ENCODE peak calls at places on chromosomes 16 and 17, in six cellular contexts. Z is Daoy; L is T-helper 2 cell; O is iPS-NIHi11; E is IMR-90; P is activated CD4-positive, alpha-beta T cell treated with anti-CD3 and anti-CD28 coated beads, Interleukin-2, amount 10 ng/mL, durations not matched to agents 7 days and 5 days. C is an unnamed sample.

GRCh38 chr16:85386467-85387170 is 226.5 kb upstream of the GSE1 start:
- DNase-seq in Z (no peak), L (no peak), O (no peak), E (no peak), P (no peak), C (no peak)

GRCh38 chr16:75943705-75944514 is 217.6 kb upstream of the CPHXL start:
- DNase-seq in Z (no peak), L (no peak), O (no peak), E (no peak), P (no peak), C (no peak)

GRCh38 chr17:41544935-41545334 is 16.8 kb upstream of the KRT19 start:
- DNase-seq in Z (no peak), L (no peak), O (no peak), E (no peak), P (no peak), C (no peak)

GRCh38 chr17:80568246-80568645 is 23.6 kb downstream of the RPTOR start:
- DNase-seq in Z (no peak), L (no peak), O (no peak), E (no peak), P (no peak), C (no peak)

GRCh38 chr16:967546-968295 is 3.1 kb downstream of the LMF1 start:
- DNase-seq in Z (no peak), L (no peak), O (no peak), E (no peak), P (no peak), C (no peak)

GRCh38 chr17:14373587-14374259 is 72.8 kb downstream of the HS3ST3B1 start:
- DNase-seq in Z (peak), L (no peak), O (no peak), E (peak), P (no peak), C (no peak)

GRCh38 chr16:81473561-81473960 is 29.0 kb downstream of the CMIP start:
- DNase-seq in Z (no peak), L (no peak), O (no peak), E (peak), P (no peak), C (no peak)

GRCh38 chr16:3106205-3106928 is 6.0 kb upstream of the ZNF205 start:
- DNase-seq in Z (peak), L (peak), O (peak), E (peak), P (peak), C (no peak)

GRCh38 chr16:72419638-72420037 is 247.7 kb upstream of the PMFBP1 start:
- DNase-seq in Z (no peak), L (no peak), O (no peak), E (no peak), P (no peak), C (no peak)

GRCh38 chr17:17180741-17181525 is 25.2 kb downstream of the PLD6 start:
- DNase-seq in Z (no peak), L (no peak), O (no peak), E (no peak), P (no peak), C (no peak)

GRCh38 chr16:56294599-56294998 is 103.3 kb downstream of the GNAO1 start:
- DNase-seq in Z (peak), L (no peak), O (no peak), E (peak), P (no peak), C (no peak)

GRCh38 chr17:15655162-15655561 is 28.9 kb downstream of the TRIM16 start:
- DNase-seq in Z (no peak), L (no peak), O (no peak), E (no peak), P (no peak), C (no peak)

GRCh38 chr17:19726615-19727376 is 10.4 kb upstream of the SLC47A2 start:
- DNase-seq in Z (no peak), L (no peak), O (no peak), E (no peak), P (no peak), C (no peak)

GRCh38 chr17:27346228-27346899 is 52.5 kb downstream of the WSB1 start:
- DNase-seq in Z (no peak), L (no peak), O (no peak), E (no peak), P (no peak), C (no peak)

GRCh38 chr17:8125196-8125946 is 1.5 kb upstream of the HES7 start:
- DNase-seq in Z (peak), L (peak), O (peak), E (peak), P (peak), C (no peak)

GRCh38 chr17:17408236-17408794 is 68.5 kb upstream of the MED9 start:
- DNase-seq in Z (no peak), L (no peak), O (no peak), E (peak), P (no peak), C (no peak)